ENCODE peak calls at places on chromosomes 5 and 9, in five cellular contexts. O is A549, Y is left lung, L is fibroblast of lung, E is IMR-90. N is an unnamed sample.

GRCh38 chr9:33239922-33240321 is at the start of gene SPINK4:
- DNase-seq in O (no peak), Y (no peak), L (peak; percentile 67), E (peak; percentile 37), N (no peak)

GRCh38 chr9:132023409-132024180 is 56.1 kb downstream of the MED27 start:
- DNase-seq in O (no peak), Y (no peak), L (no peak), E (no peak), N (no peak)

GRCh38 chr5:143887901-143888648 is 76.1 kb downstream of the HMHB1 start:
- DNase-seq in O (peak; percentile 9), Y (no peak), L (peak; percentile 90), E (peak; percentile 75), N (no peak)

GRCh38 chr9:1458503-1458902 is 408.3 kb downstream of the DMRT2 start:
- DNase-seq in O (peak; percentile 14), Y (no peak), L (peak; percentile 56), E (peak; percentile 2), N (no peak)

GRCh38 chr9:37302277-37302676 is 120.2 kb upstream of the GRHPR start:
- DNase-seq in O (no peak), Y (no peak), L (no peak), E (no peak), N (peak; percentile 94)

GRCh38 chr9:114238919-114239879 is 83.7 kb upstream of the ORM1 start:
- DNase-seq in O (peak; percentile 21), Y (no peak), L (peak; percentile 85), E (peak; percentile 66), N (no peak)

GRCh38 chr9:77826116-77826515 is 178.0 kb upstream of the GNA14 start:
- DNase-seq in O (no peak), Y (no peak), L (no peak), E (no peak), N (no peak)

GRCh38 chr5:9440517-9440916 is 105.4 kb downstream of the SEMA5A start:
- DNase-seq in O (no peak), Y (no peak), L (peak; percentile 84), E (peak; percentile 77), N (no peak)

GRCh38 chr5:180056153-180056552 is 15.4 kb downstream of the RNF130 start:
- DNase-seq in O (no peak), Y (no peak), L (no peak), E (no peak), N (no peak)

GRCh38 chr5:140043508-140043872 is 391 bp upstream of the NRG2 start:
- DNase-seq in O (peak; percentile 70), Y (no peak), L (no peak), E (no peak), N (no peak)

GRCh38 chr9:131287366-131287765 is 2.2 kb upstream of the PLPP7 start:
- DNase-seq in O (no peak), Y (no peak), L (no peak), E (no peak), N (no peak)

DNA sequence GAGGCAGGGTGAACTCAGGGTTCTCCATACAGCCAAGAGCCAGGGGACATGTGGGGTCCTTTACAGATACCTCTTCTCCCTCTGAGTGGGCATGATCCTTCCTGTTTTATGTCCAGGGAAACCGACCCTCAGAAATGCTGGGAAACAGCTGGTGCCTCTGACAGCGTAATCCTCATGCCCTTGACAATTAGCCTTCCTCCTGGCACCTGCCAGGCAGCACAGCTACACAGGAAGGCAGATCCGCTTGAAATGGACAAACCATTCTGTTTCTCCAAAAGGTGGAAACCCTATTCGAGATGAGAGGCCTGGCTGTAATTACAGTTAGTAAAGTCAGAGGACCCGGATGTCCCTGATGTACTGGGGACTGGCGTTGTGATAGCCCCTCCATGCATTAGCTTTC is 7.2 kb downstream of the ERGIC1 start:
- DNase-seq in O (no peak), Y (no peak), L (no peak), E (no peak), N (no peak)
- H3K4me1 ChIP-seq in O (peaks cover 75% of the 10 kb centered on the region), Y (peaks cover 60% of the 10 kb centered on the region), L (peaks cover 4% of the 10 kb centered on the region), E (peaks cover 6% of the 10 kb centered on the region), N (peaks cover 19% of the 10 kb centered on the region)

GRCh38 chr5:91166040-91166807 is 216.9 kb downstream of the ARRDC3 start:
- DNase-seq in O (no peak), Y (no peak), L (peak; percentile 68), E (peak; percentile 75), N (no peak)
- H3K4me1 ChIP-seq in O (peaks cover 30% of the 10 kb centered on the region), Y (peaks cover 36% of the 10 kb centered on the region), L (peaks cover 4% of the 10 kb centered on the region), E (peaks cover 12% of the 10 kb centered on the region), N (peaks cover 15% of the 10 kb centered on the region)

GRCh38 chr9:109108318-109108717 is 11.4 kb downstream of the TMEM245 start:
- DNase-seq in O (no peak), Y (no peak), L (peak; percentile 81), E (peak; percentile 71), N (peak; percentile 54)

GRCh38 chr9:109113239-109113638 is 6.5 kb downstream of the TMEM245 start:
- DNase-seq in O (no peak), Y (no peak), L (no peak), E (no peak), N (no peak)

GRCh38 chr9:109109962-109110325 is 9.8 kb downstream of the TMEM245 start:
- DNase-seq in O (no peak), Y (no peak), L (peak; percentile 49), E (no peak), N (no peak)

GRCh38 chr9:109110326-109111014 is 9.3 kb downstream of the TMEM245 start:
- DNase-seq in O (peak; percentile 62), Y (no peak), L (peak; percentile 84), E (peak; percentile 80), N (no peak)

DNA sequence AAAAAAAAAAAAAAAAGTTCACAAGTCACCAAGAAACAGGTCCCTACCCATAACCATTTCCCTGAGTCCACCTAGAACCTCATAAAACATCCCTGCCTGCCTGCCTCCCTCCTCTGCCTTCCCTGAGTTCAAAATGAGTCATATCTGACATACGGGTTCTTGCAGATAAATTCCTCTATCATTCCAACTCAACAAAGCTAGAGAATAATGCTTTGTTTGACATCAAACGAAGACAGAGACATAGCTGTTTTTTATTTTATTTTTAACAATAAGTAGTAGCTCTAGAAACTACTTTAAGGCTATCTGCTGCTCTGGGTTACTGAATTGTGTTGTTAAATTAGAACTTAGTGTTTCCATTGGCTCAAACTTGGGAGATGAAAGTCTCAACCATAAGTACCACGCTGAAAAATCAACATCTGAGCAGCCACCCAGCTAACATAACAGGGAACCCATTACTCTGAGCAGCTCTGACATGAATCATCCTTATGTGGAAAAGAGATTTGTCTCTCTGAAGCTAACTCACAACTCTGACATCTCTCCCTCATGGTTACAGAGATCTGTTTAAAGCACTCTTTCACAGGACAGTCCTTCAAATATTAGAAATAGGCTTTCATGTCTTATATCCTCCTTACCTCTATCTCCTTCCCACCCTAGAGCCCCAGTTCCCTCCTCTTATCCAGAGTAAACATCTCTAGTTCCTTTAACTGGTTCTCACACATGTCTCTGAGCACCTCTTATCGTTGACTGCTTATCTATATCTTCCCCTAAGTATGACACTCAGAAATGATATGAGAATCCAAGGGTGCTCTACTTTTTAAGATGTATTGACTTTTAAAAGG is 12.1 kb downstream of the TMEM245 start:
- DNase-seq in O (peak; percentile 71), Y (no peak), L (peak; percentile 84), E (peak; percentile 81), N (no peak)
- H3K4me1 ChIP-seq in O (peaks cover 64% of the 10 kb centered on the region), Y (peaks cover 56% of the 10 kb centered on the region), L (peaks cover 18% of the 10 kb centered on the region), E (peaks cover 6% of the 10 kb centered on the region), N (peaks cover 24% of the 10 kb centered on the region)

DNA sequence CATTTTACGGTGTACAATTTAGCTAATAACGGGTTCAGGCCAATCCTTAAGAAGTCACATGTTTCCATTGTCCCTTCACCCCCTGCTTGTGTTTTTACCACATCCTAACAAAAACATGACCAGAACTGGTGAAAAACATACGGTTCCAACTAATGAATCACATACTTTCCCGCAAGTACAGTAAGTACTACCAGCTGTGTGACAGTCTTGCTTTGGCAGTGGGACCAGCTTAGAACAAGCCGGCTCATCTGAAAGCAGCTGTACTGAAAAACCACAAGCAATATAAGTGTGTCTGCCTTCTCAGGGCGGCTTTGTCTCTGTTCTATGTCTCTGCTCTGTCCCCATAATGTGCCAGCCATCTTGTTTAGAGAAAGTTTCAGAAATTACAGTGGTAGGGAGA is 242.5 kb downstream of the BNC2 start:
- DNase-seq in O (no peak), Y (no peak), L (peak; percentile 99), E (peak; percentile 96), N (no peak)
- H3K4me1 ChIP-seq in O (peaks cover 30% of the 10 kb centered on the region), Y (peaks cover 5% of the 10 kb centered on the region), L (peaks cover 30% of the 10 kb centered on the region), E (peaks cover 26% of the 10 kb centered on the region), N (no peaks in the 10 kb centered on the region)

N was measured in MM.1S.